ENCODE peak calls at places on chromosomes 5 and 9, in seven cellular contexts. B is activated CD8-positive, alpha-beta memory T cell treated with anti-CD3 and anti-CD28 coated beads for 48 hours; F is NCI-H82; H is stimulated activated CD8-positive, alpha-beta memory T cell treated with anti-CD3 and anti-CD28 coated beads, Interleukin-15, amount 100 ng/mL, for 1 hour; M is NCI-H1694 treated with DMSO at 0.1 percent for 48 hours; U is NCI-H2029; V is aorta. R is an unnamed sample.

GRCh38 chr5:33311893-33312292 is 128.9 kb upstream of the TARS1 start:
- DNase-seq in U (no peak), H (no peak), B (no peak), M (no peak), V (no peak), F (no peak), R (no peak)

GRCh38 chr9:17401858-17402257 is 177.0 kb upstream of the SH3GL2 start:
- DNase-seq in V (no peak), H (no peak), M (no peak), U (no peak), F (no peak), B (no peak), R (no peak)

GRCh38 chr5:2008851-2009629 is 126.3 kb upstream of the IRX4 start:
- DNase-seq in M (no peak), B (no peak), H (no peak), U (no peak), V (no peak), F (no peak), R (no peak)

GRCh38 chr9:129671519-129671918 is 6.1 kb downstream of the PRRX2 start:
- DNase-seq in B (no peak), M (no peak), V (no peak), U (no peak), H (no peak), F (no peak), R (no peak)

GRCh38 chr9:113664176-113664875 is 200.8 kb downstream of the RGS3 start:
- DNase-seq in U (no peak), B (no peak), F (no peak), M (no peak), H (no peak), V (no peak), R (no peak)

GRCh38 chr9:122051401-122052346 is 41.4 kb downstream of the TTLL11 start:
- DNase-seq in F (no peak), H (no peak), U (no peak), M (no peak), V (no peak), B (peak; percentile 47), R (no peak)

GRCh38 chr9:112061152-112061740 is 113.9 kb downstream of the SUSD1 start:
- DNase-seq in M (no peak), U (peak; percentile 42), B (no peak), H (no peak), V (peak; percentile 88), F (no peak), R (no peak)

GRCh38 chr5:45454114-45454513 is 242.1 kb downstream of the HCN1 start:
- DNase-seq in M (no peak), B (no peak), H (no peak), U (peak; percentile 55), F (peak; percentile 54), V (no peak), R (peak; percentile 83)

GRCh38 chr5:30050056-30050815 is 1143.2 kb upstream of the CDH6 start:
- DNase-seq in B (no peak), U (no peak), H (no peak), F (no peak), M (no peak), V (no peak), R (no peak)

GRCh38 chr5:179967489-179967888 is 59.8 kb upstream of the TBC1D9B start:
- DNase-seq in F (no peak), B (no peak), U (no peak), H (no peak), V (no peak), M (no peak), R (no peak)

GRCh38 chr9:105188746-105189145 is 55.7 kb upstream of the SLC44A1 start:
- DNase-seq in M (no peak), B (no peak), F (no peak), H (no peak), U (no peak), V (no peak), R (no peak)

GRCh38 chr9:116713266-116713665 is 26.2 kb downstream of the TRIM32 start:
- DNase-seq in F (no peak), M (no peak), B (no peak), H (no peak), U (no peak), V (no peak), R (no peak)

GRCh38 chr9:110033869-110034268 is 174.1 kb downstream of the C9orf152 start:
- DNase-seq in F (no peak), B (no peak), U (no peak), H (no peak), V (no peak), M (no peak), R (no peak)

GRCh38 chr9:14827805-14828204 is 82.4 kb downstream of the FREM1 start:
- DNase-seq in U (peak; percentile 65), M (no peak), F (no peak), B (no peak), H (no peak), V (no peak), R (no peak)

GRCh38 chr9:130884542-130885421 is 11.8 kb downstream of the QRFP start:
- DNase-seq in H (no peak), B (no peak), M (no peak), F (no peak), V (no peak), U (no peak), R (no peak)

GRCh38 chr5:32991416-32991805 is 280.3 kb downstream of the NPR3 start:
- DNase-seq in M (no peak), U (no peak), F (no peak), H (no peak), B (no peak), V (no peak), R (no peak)

GRCh38 chr5:73378070-73378469 is 70.5 kb downstream of the FOXD1 start:
- DNase-seq in M (no peak), H (no peak), V (no peak), F (no peak), U (no peak), B (no peak), R (no peak)

GRCh38 chr5:113193311-113193978 is 216.8 kb downstream of the DCP2 start:
- DNase-seq in B (no peak), F (no peak), H (no peak), M (no peak), V (no peak), U (no peak), R (no peak)

GRCh38 chr5:143880178-143880577 is 68.2 kb downstream of the HMHB1 start:
- DNase-seq in F (no peak), H (no peak), U (no peak), V (no peak), B (no peak), M (no peak), R (no peak)

GRCh38 chr9:126569036-126569435 is 44.7 kb upstream of the LMX1B start:
- DNase-seq in F (no peak), B (no peak), H (no peak), M (no peak), V (no peak), U (no peak), R (no peak)

GRCh38 chr5:156399323-156399722 is 72.4 kb downstream of the SGCD start:
- DNase-seq in M (no peak), H (no peak), B (no peak), V (no peak), U (no peak), F (no peak), R (no peak)

GRCh38 chr5:4901305-4901751 is 238.8 kb upstream of the ADAMTS16 start:
- DNase-seq in B (no peak), U (no peak), F (no peak), V (no peak), H (no peak), M (no peak), R (no peak)

GRCh38 chr5:73606206-73606753 is 19.7 kb upstream of the ARHGEF28 start:
- DNase-seq in B (no peak), F (no peak), M (no peak), V (no peak), U (no peak), H (no peak), R (no peak)

GRCh38 chr5:111942661-111943401 is 185.8 kb upstream of the NREP start:
- DNase-seq in H (no peak), U (no peak), F (peak; percentile 56), V (no peak), M (no peak), B (no peak), R (no peak)

GRCh38 chr9:122226142-122226757 is 2.5 kb downstream of the LHX6 start:
- DNase-seq in B (no peak), M (no peak), F (no peak), V (no peak), U (no peak), H (no peak), R (no peak)

GRCh38 chr9:306907-307306 is 92.2 kb downstream of the DOCK8 start:
- DNase-seq in H (peak; percentile 11), M (no peak), V (no peak), B (peak; percentile 14), F (no peak), U (no peak), R (no peak)

GRCh38 chr9:68643901-68644809 is 60.9 kb upstream of the PIP5K1B start:
- DNase-seq in U (no peak), F (no peak), M (no peak), B (no peak), V (no peak), H (no peak), R (no peak)

GRCh38 chr5:142830241-142831018 is 60.3 kb downstream of the ARHGAP26 start:
- DNase-seq in F (no peak), H (no peak), U (peak; percentile 42), V (no peak), M (no peak), B (no peak), R (no peak)

GRCh38 chr9:116270559-116270958 is 117.0 kb downstream of the PAPPA start:
- DNase-seq in F (no peak), M (no peak), B (no peak), H (no peak), V (no peak), U (no peak), R (no peak)